ENCODE peak calls at places on chromosomes 1 and 21, in eight cellular contexts. One of them, this sample, is unnamed.
A peak's percentile ranks its signal among the peaks of the same experiment; 100 is the strongest.

GRCh38 chr1:105204836-105205371 is 1455.2 kb downstream of the AMY1C start:
- DNase-seq in Right ventricle myocardium inferior: no peak
- DNase-seq in right lobe of liver: no peak
- DNase-seq in Right ventricle myocardium superior: no peak
- DNase-seq in stimulated activated CD8-positive, alpha-beta memory T cell treated with anti-CD3 and anti-CD28 coated beads, Interleukin-4, amount 100 ng/mL, for 1 hour: no peak
- DNase-seq in activated T-cell treated with anti-CD3 and anti-CD28 coated beads for 1 hour: no peak
- DNase-seq in neural progenitor cell: peak; percentile 26
- DNase-seq in Caco-2: no peak
- DNase-seq in this sample: no peak

GRCh38 chr1:116001739-116002487 is 25.6 kb downstream of the SLC22A15 start:
- DNase-seq in Right ventricle myocardium inferior: no peak
- DNase-seq in right lobe of liver: no peak
- DNase-seq in Right ventricle myocardium superior: no peak
- DNase-seq in stimulated activated CD8-positive, alpha-beta memory T cell treated with anti-CD3 and anti-CD28 coated beads, Interleukin-4, amount 100 ng/mL, for 1 hour: no peak
- DNase-seq in activated T-cell treated with anti-CD3 and anti-CD28 coated beads for 1 hour: no peak
- DNase-seq in neural progenitor cell: no peak
- DNase-seq in Caco-2: no peak
- DNase-seq in this sample: no peak

GRCh38 chr1:167627865-167628641 is 2.0 kb upstream of the RCSD1 start:
- DNase-seq in Right ventricle myocardium inferior: peak; percentile 73
- DNase-seq in right lobe of liver: no peak
- DNase-seq in Right ventricle myocardium superior: peak; percentile 48
- DNase-seq in stimulated activated CD8-positive, alpha-beta memory T cell treated with anti-CD3 and anti-CD28 coated beads, Interleukin-4, amount 100 ng/mL, for 1 hour: no peak
- DNase-seq in activated T-cell treated with anti-CD3 and anti-CD28 coated beads for 1 hour: peak; percentile 42
- DNase-seq in neural progenitor cell: no peak
- DNase-seq in Caco-2: peak; percentile 15
- DNase-seq in this sample: no peak

GRCh38 chr1:224673161-224673560 is 57.0 kb downstream of the CNIH3 start:
- DNase-seq in Right ventricle myocardium inferior: no peak
- DNase-seq in right lobe of liver: no peak
- DNase-seq in Right ventricle myocardium superior: no peak
- DNase-seq in stimulated activated CD8-positive, alpha-beta memory T cell treated with anti-CD3 and anti-CD28 coated beads, Interleukin-4, amount 100 ng/mL, for 1 hour: no peak
- DNase-seq in activated T-cell treated with anti-CD3 and anti-CD28 coated beads for 1 hour: no peak
- DNase-seq in neural progenitor cell: no peak
- DNase-seq in Caco-2: no peak
- DNase-seq in this sample: no peak

GRCh38 chr1:215277537-215277936 is 195.0 kb downstream of the KCNK2 start:
- DNase-seq in Right ventricle myocardium inferior: no peak
- DNase-seq in right lobe of liver: no peak
- DNase-seq in Right ventricle myocardium superior: no peak
- DNase-seq in stimulated activated CD8-positive, alpha-beta memory T cell treated with anti-CD3 and anti-CD28 coated beads, Interleukin-4, amount 100 ng/mL, for 1 hour: no peak
- DNase-seq in activated T-cell treated with anti-CD3 and anti-CD28 coated beads for 1 hour: no peak
- DNase-seq in neural progenitor cell: no peak
- DNase-seq in Caco-2: no peak
- DNase-seq in this sample: no peak

GRCh38 chr1:199272107-199272506 is 633.3 kb downstream of the PTPRC start:
- DNase-seq in Right ventricle myocardium inferior: no peak
- DNase-seq in right lobe of liver: no peak
- DNase-seq in Right ventricle myocardium superior: no peak
- DNase-seq in stimulated activated CD8-positive, alpha-beta memory T cell treated with anti-CD3 and anti-CD28 coated beads, Interleukin-4, amount 100 ng/mL, for 1 hour: no peak
- DNase-seq in activated T-cell treated with anti-CD3 and anti-CD28 coated beads for 1 hour: no peak
- DNase-seq in neural progenitor cell: no peak
- DNase-seq in Caco-2: no peak
- DNase-seq in this sample: no peak

GRCh38 chr1:44714944-44715571 is 15.9 kb downstream of the RNU5D-1 start:
- DNase-seq in Right ventricle myocardium inferior: no peak
- DNase-seq in right lobe of liver: no peak
- DNase-seq in Right ventricle myocardium superior: no peak
- DNase-seq in stimulated activated CD8-positive, alpha-beta memory T cell treated with anti-CD3 and anti-CD28 coated beads, Interleukin-4, amount 100 ng/mL, for 1 hour: no peak
- DNase-seq in activated T-cell treated with anti-CD3 and anti-CD28 coated beads for 1 hour: peak; percentile 41
- DNase-seq in neural progenitor cell: peak; percentile 75
- DNase-seq in Caco-2: peak; percentile 73
- DNase-seq in this sample: no peak

GRCh38 chr21:34131586-34131985 is 58.2 kb downstream of the MRPS6 start:
- DNase-seq in Right ventricle myocardium inferior: no peak
- DNase-seq in right lobe of liver: no peak
- DNase-seq in Right ventricle myocardium superior: no peak
- DNase-seq in stimulated activated CD8-positive, alpha-beta memory T cell treated with anti-CD3 and anti-CD28 coated beads, Interleukin-4, amount 100 ng/mL, for 1 hour: no peak
- DNase-seq in activated T-cell treated with anti-CD3 and anti-CD28 coated beads for 1 hour: no peak
- DNase-seq in neural progenitor cell: no peak
- DNase-seq in Caco-2: no peak
- DNase-seq in this sample: no peak

GRCh38 chr1:28241633-28242241 is 5.8 kb downstream of the ATP5IF1 start:
- DNase-seq in Right ventricle myocardium inferior: no peak
- DNase-seq in right lobe of liver: no peak
- DNase-seq in Right ventricle myocardium superior: no peak
- DNase-seq in stimulated activated CD8-positive, alpha-beta memory T cell treated with anti-CD3 and anti-CD28 coated beads, Interleukin-4, amount 100 ng/mL, for 1 hour: no peak
- DNase-seq in activated T-cell treated with anti-CD3 and anti-CD28 coated beads for 1 hour: no peak
- DNase-seq in neural progenitor cell: no peak
- DNase-seq in Caco-2: no peak
- DNase-seq in this sample: no peak

GRCh38 chr1:160209041-160209655 is 4.0 kb downstream of the PEA15 start:
- DNase-seq in Right ventricle myocardium inferior: no peak
- DNase-seq in right lobe of liver: no peak
- DNase-seq in Right ventricle myocardium superior: no peak
- DNase-seq in stimulated activated CD8-positive, alpha-beta memory T cell treated with anti-CD3 and anti-CD28 coated beads, Interleukin-4, amount 100 ng/mL, for 1 hour: no peak
- DNase-seq in activated T-cell treated with anti-CD3 and anti-CD28 coated beads for 1 hour: no peak
- DNase-seq in neural progenitor cell: no peak
- DNase-seq in Caco-2: no peak
- DNase-seq in this sample: no peak

GRCh38 chr21:33075128-33075527 is 5.2 kb downstream of the OLIG1 start:
- DNase-seq in Right ventricle myocardium inferior: no peak
- DNase-seq in right lobe of liver: no peak
- DNase-seq in Right ventricle myocardium superior: no peak
- DNase-seq in stimulated activated CD8-positive, alpha-beta memory T cell treated with anti-CD3 and anti-CD28 coated beads, Interleukin-4, amount 100 ng/mL, for 1 hour: no peak
- DNase-seq in activated T-cell treated with anti-CD3 and anti-CD28 coated beads for 1 hour: no peak
- DNase-seq in neural progenitor cell: peak; percentile 85
- DNase-seq in Caco-2: peak; percentile 43
- DNase-seq in this sample: no peak

GRCh38 chr1:53825306-53825705 is 12.8 kb downstream of the NDC1 start:
- DNase-seq in Right ventricle myocardium inferior: no peak
- DNase-seq in right lobe of liver: no peak
- DNase-seq in Right ventricle myocardium superior: no peak
- DNase-seq in stimulated activated CD8-positive, alpha-beta memory T cell treated with anti-CD3 and anti-CD28 coated beads, Interleukin-4, amount 100 ng/mL, for 1 hour: no peak
- DNase-seq in activated T-cell treated with anti-CD3 and anti-CD28 coated beads for 1 hour: no peak
- DNase-seq in neural progenitor cell: no peak
- DNase-seq in Caco-2: no peak
- DNase-seq in this sample: no peak

GRCh38 chr1:220281159-220281574 is 8.9 kb upstream of the RAB3GAP2 start:
- DNase-seq in Right ventricle myocardium inferior: no peak
- DNase-seq in right lobe of liver: no peak
- DNase-seq in Right ventricle myocardium superior: no peak
- DNase-seq in stimulated activated CD8-positive, alpha-beta memory T cell treated with anti-CD3 and anti-CD28 coated beads, Interleukin-4, amount 100 ng/mL, for 1 hour: no peak
- DNase-seq in activated T-cell treated with anti-CD3 and anti-CD28 coated beads for 1 hour: no peak
- DNase-seq in neural progenitor cell: peak; percentile 21
- DNase-seq in Caco-2: peak; percentile 34
- DNase-seq in this sample: no peak

GRCh38 chr1:209549384-209550001 is 34.0 kb upstream of the CAMK1G start:
- DNase-seq in Right ventricle myocardium inferior: no peak
- DNase-seq in right lobe of liver: no peak
- DNase-seq in Right ventricle myocardium superior: no peak
- DNase-seq in stimulated activated CD8-positive, alpha-beta memory T cell treated with anti-CD3 and anti-CD28 coated beads, Interleukin-4, amount 100 ng/mL, for 1 hour: no peak
- DNase-seq in activated T-cell treated with anti-CD3 and anti-CD28 coated beads for 1 hour: no peak
- DNase-seq in neural progenitor cell: peak; percentile 54
- DNase-seq in Caco-2: peak; percentile 30
- DNase-seq in this sample: no peak

GRCh38 chr1:186420923-186421322 is 40.0 kb downstream of the PDC start:
- DNase-seq in Right ventricle myocardium inferior: no peak
- DNase-seq in right lobe of liver: no peak
- DNase-seq in Right ventricle myocardium superior: no peak
- DNase-seq in stimulated activated CD8-positive, alpha-beta memory T cell treated with anti-CD3 and anti-CD28 coated beads, Interleukin-4, amount 100 ng/mL, for 1 hour: no peak
- DNase-seq in activated T-cell treated with anti-CD3 and anti-CD28 coated beads for 1 hour: no peak
- DNase-seq in neural progenitor cell: no peak
- DNase-seq in Caco-2: no peak
- DNase-seq in this sample: no peak

GRCh38 chr1:54886724-54887664 is at the start of gene DHCR24:
- DNase-seq in Right ventricle myocardium inferior: peak; percentile 92
- DNase-seq in right lobe of liver: peak; percentile 95
- DNase-seq in Right ventricle myocardium superior: peak; percentile 90
- DNase-seq in stimulated activated CD8-positive, alpha-beta memory T cell treated with anti-CD3 and anti-CD28 coated beads, Interleukin-4, amount 100 ng/mL, for 1 hour: peak; percentile 25
- DNase-seq in activated T-cell treated with anti-CD3 and anti-CD28 coated beads for 1 hour: peak; percentile 47
- DNase-seq in neural progenitor cell: peak; percentile 95
- DNase-seq in Caco-2: peak; percentile 89
- DNase-seq in this sample: peak; percentile 34

GRCh38 chr1:85132078-85132715 is 68.6 kb downstream of the SYDE2 start:
- DNase-seq in Right ventricle myocardium inferior: no peak
- DNase-seq in right lobe of liver: no peak
- DNase-seq in Right ventricle myocardium superior: no peak
- DNase-seq in stimulated activated CD8-positive, alpha-beta memory T cell treated with anti-CD3 and anti-CD28 coated beads, Interleukin-4, amount 100 ng/mL, for 1 hour: no peak
- DNase-seq in activated T-cell treated with anti-CD3 and anti-CD28 coated beads for 1 hour: no peak
- DNase-seq in neural progenitor cell: no peak
- DNase-seq in Caco-2: no peak
- DNase-seq in this sample: no peak

GRCh38 chr1:157961805-157962762 is 31.4 kb upstream of the KIRREL1 start:
- DNase-seq in Right ventricle myocardium inferior: no peak
- DNase-seq in right lobe of liver: no peak
- DNase-seq in Right ventricle myocardium superior: no peak
- DNase-seq in stimulated activated CD8-positive, alpha-beta memory T cell treated with anti-CD3 and anti-CD28 coated beads, Interleukin-4, amount 100 ng/mL, for 1 hour: no peak
- DNase-seq in activated T-cell treated with anti-CD3 and anti-CD28 coated beads for 1 hour: no peak
- DNase-seq in neural progenitor cell: no peak
- DNase-seq in Caco-2: no peak
- DNase-seq in this sample: no peak

GRCh38 chr1:246608616-246609376 is 42.5 kb downstream of the CNST start:
- DNase-seq in Right ventricle myocardium inferior: no peak
- DNase-seq in right lobe of liver: peak; percentile 71
- DNase-seq in Right ventricle myocardium superior: peak; percentile 72
- DNase-seq in stimulated activated CD8-positive, alpha-beta memory T cell treated with anti-CD3 and anti-CD28 coated beads, Interleukin-4, amount 100 ng/mL, for 1 hour: no peak
- DNase-seq in activated T-cell treated with anti-CD3 and anti-CD28 coated beads for 1 hour: no peak
- DNase-seq in neural progenitor cell: peak; percentile 35
- DNase-seq in Caco-2: peak; percentile 89
- DNase-seq in this sample: peak; percentile 22

GRCh38 chr1:229893762-229894444 is 173.1 kb upstream of the GALNT2 start:
- DNase-seq in Right ventricle myocardium inferior: no peak
- DNase-seq in right lobe of liver: no peak
- DNase-seq in Right ventricle myocardium superior: no peak
- DNase-seq in stimulated activated CD8-positive, alpha-beta memory T cell treated with anti-CD3 and anti-CD28 coated beads, Interleukin-4, amount 100 ng/mL, for 1 hour: no peak
- DNase-seq in activated T-cell treated with anti-CD3 and anti-CD28 coated beads for 1 hour: no peak
- DNase-seq in neural progenitor cell: no peak
- DNase-seq in Caco-2: no peak
- DNase-seq in this sample: peak; percentile 37

GRCh38 chr1:183730107-183730724 is 74.7 kb upstream of the RGL1 start:
- DNase-seq in Right ventricle myocardium inferior: no peak
- DNase-seq in right lobe of liver: no peak
- DNase-seq in Right ventricle myocardium superior: no peak
- DNase-seq in stimulated activated CD8-positive, alpha-beta memory T cell treated with anti-CD3 and anti-CD28 coated beads, Interleukin-4, amount 100 ng/mL, for 1 hour: no peak
- DNase-seq in activated T-cell treated with anti-CD3 and anti-CD28 coated beads for 1 hour: no peak
- DNase-seq in neural progenitor cell: no peak
- DNase-seq in Caco-2: no peak
- DNase-seq in this sample: no peak

GRCh38 chr1:20538227-20538626 is 14.1 kb upstream of the FAM43B start:
- DNase-seq in Right ventricle myocardium inferior: no peak
- DNase-seq in right lobe of liver: no peak
- DNase-seq in Right ventricle myocardium superior: no peak
- DNase-seq in stimulated activated CD8-positive, alpha-beta memory T cell treated with anti-CD3 and anti-CD28 coated beads, Interleukin-4, amount 100 ng/mL, for 1 hour: no peak
- DNase-seq in activated T-cell treated with anti-CD3 and anti-CD28 coated beads for 1 hour: no peak
- DNase-seq in neural progenitor cell: no peak
- DNase-seq in Caco-2: peak; percentile 63
- DNase-seq in this sample: no peak

GRCh38 chr1:20051218-20051829 is 18.7 kb upstream of the PLA2G5 start:
- DNase-seq in Right ventricle myocardium inferior: no peak
- DNase-seq in right lobe of liver: no peak
- DNase-seq in Right ventricle myocardium superior: no peak
- DNase-seq in stimulated activated CD8-positive, alpha-beta memory T cell treated with anti-CD3 and anti-CD28 coated beads, Interleukin-4, amount 100 ng/mL, for 1 hour: no peak
- DNase-seq in activated T-cell treated with anti-CD3 and anti-CD28 coated beads for 1 hour: no peak
- DNase-seq in neural progenitor cell: no peak
- DNase-seq in Caco-2: no peak
- DNase-seq in this sample: no peak

GRCh38 chr21:36861924-36862323 is 104.5 kb downstream of the HLCS start:
- DNase-seq in Right ventricle myocardium inferior: no peak
- DNase-seq in right lobe of liver: no peak
- DNase-seq in Right ventricle myocardium superior: no peak
- DNase-seq in stimulated activated CD8-positive, alpha-beta memory T cell treated with anti-CD3 and anti-CD28 coated beads, Interleukin-4, amount 100 ng/mL, for 1 hour: no peak
- DNase-seq in activated T-cell treated with anti-CD3 and anti-CD28 coated beads for 1 hour: no peak
- DNase-seq in neural progenitor cell: no peak
- DNase-seq in Caco-2: no peak
- DNase-seq in this sample: no peak

GRCh38 chr1:203126151-203126865 is 1.2 kb upstream of the ADORA1 start:
- DNase-seq in Right ventricle myocardium inferior: no peak
- DNase-seq in right lobe of liver: no peak
- DNase-seq in Right ventricle myocardium superior: no peak
- DNase-seq in stimulated activated CD8-positive, alpha-beta memory T cell treated with anti-CD3 and anti-CD28 coated beads, Interleukin-4, amount 100 ng/mL, for 1 hour: no peak
- DNase-seq in activated T-cell treated with anti-CD3 and anti-CD28 coated beads for 1 hour: no peak
- DNase-seq in neural progenitor cell: peak; percentile 56
- DNase-seq in Caco-2: peak; percentile 44
- DNase-seq in this sample: peak; percentile 60

GRCh38 chr1:86084998-86085397 is 71.6 kb downstream of the COL24A1 start:
- DNase-seq in Right ventricle myocardium inferior: no peak
- DNase-seq in right lobe of liver: no peak
- DNase-seq in Right ventricle myocardium superior: no peak
- DNase-seq in stimulated activated CD8-positive, alpha-beta memory T cell treated with anti-CD3 and anti-CD28 coated beads, Interleukin-4, amount 100 ng/mL, for 1 hour: no peak
- DNase-seq in activated T-cell treated with anti-CD3 and anti-CD28 coated beads for 1 hour: no peak
- DNase-seq in neural progenitor cell: no peak
- DNase-seq in Caco-2: no peak
- DNase-seq in this sample: no peak

GRCh38 chr1:154404984-154405761 is at the start of gene IL6R:
- DNase-seq in Right ventricle myocardium inferior: peak; percentile 98
- DNase-seq in right lobe of liver: peak; percentile 96
- DNase-seq in Right ventricle myocardium superior: peak; percentile 96
- DNase-seq in stimulated activated CD8-positive, alpha-beta memory T cell treated with anti-CD3 and anti-CD28 coated beads, Interleukin-4, amount 100 ng/mL, for 1 hour: no peak
- DNase-seq in activated T-cell treated with anti-CD3 and anti-CD28 coated beads for 1 hour: peak; percentile 65
- DNase-seq in neural progenitor cell: peak; percentile 89
- DNase-seq in Caco-2: peak; percentile 87
- DNase-seq in this sample: peak; percentile 97

GRCh38 chr1:53587252-53587992 is 128.2 kb downstream of the DMRTB1 start:
- DNase-seq in Right ventricle myocardium inferior: no peak
- DNase-seq in right lobe of liver: no peak
- DNase-seq in Right ventricle myocardium superior: no peak
- DNase-seq in stimulated activated CD8-positive, alpha-beta memory T cell treated with anti-CD3 and anti-CD28 coated beads, Interleukin-4, amount 100 ng/mL, for 1 hour: no peak
- DNase-seq in activated T-cell treated with anti-CD3 and anti-CD28 coated beads for 1 hour: no peak
- DNase-seq in neural progenitor cell: no peak
- DNase-seq in Caco-2: no peak
- DNase-seq in this sample: no peak

GRCh38 chr1:236287757-236288619 is 6.2 kb upstream of the ERO1B start:
- DNase-seq in Right ventricle myocardium inferior: no peak
- DNase-seq in right lobe of liver: no peak
- DNase-seq in Right ventricle myocardium superior: no peak
- DNase-seq in stimulated activated CD8-positive, alpha-beta memory T cell treated with anti-CD3 and anti-CD28 coated beads, Interleukin-4, amount 100 ng/mL, for 1 hour: no peak
- DNase-seq in activated T-cell treated with anti-CD3 and anti-CD28 coated beads for 1 hour: no peak
- DNase-seq in neural progenitor cell: peak; percentile 94
- DNase-seq in Caco-2: peak; percentile 49
- DNase-seq in this sample: no peak

GRCh38 chr21:16241500-16241963 is 511.8 kb downstream of the USP25 start:
- DNase-seq in Right ventricle myocardium inferior: no peak
- DNase-seq in right lobe of liver: no peak
- DNase-seq in Right ventricle myocardium superior: no peak
- DNase-seq in stimulated activated CD8-positive, alpha-beta memory T cell treated with anti-CD3 and anti-CD28 coated beads, Interleukin-4, amount 100 ng/mL, for 1 hour: no peak
- DNase-seq in activated T-cell treated with anti-CD3 and anti-CD28 coated beads for 1 hour: no peak
- DNase-seq in neural progenitor cell: peak; percentile 60
- DNase-seq in Caco-2: no peak
- DNase-seq in this sample: no peak

GRCh38 chr1:46466477-46467182 is 23.0 kb upstream of the DMBX1 start:
- DNase-seq in Right ventricle myocardium inferior: peak; percentile 60
- DNase-seq in right lobe of liver: no peak
- DNase-seq in Right ventricle myocardium superior: peak; percentile 57
- DNase-seq in stimulated activated CD8-positive, alpha-beta memory T cell treated with anti-CD3 and anti-CD28 coated beads, Interleukin-4, amount 100 ng/mL, for 1 hour: no peak
- DNase-seq in activated T-cell treated with anti-CD3 and anti-CD28 coated beads for 1 hour: no peak
- DNase-seq in neural progenitor cell: peak; percentile 99
- DNase-seq in Caco-2: peak; percentile 39
- DNase-seq in this sample: no peak

GRCh38 chr1:86352096-86352495 is 44.0 kb downstream of the ODF2L start:
- DNase-seq in Right ventricle myocardium inferior: no peak
- DNase-seq in right lobe of liver: no peak
- DNase-seq in Right ventricle myocardium superior: no peak
- DNase-seq in stimulated activated CD8-positive, alpha-beta memory T cell treated with anti-CD3 and anti-CD28 coated beads, Interleukin-4, amount 100 ng/mL, for 1 hour: no peak
- DNase-seq in activated T-cell treated with anti-CD3 and anti-CD28 coated beads for 1 hour: no peak
- DNase-seq in neural progenitor cell: no peak
- DNase-seq in Caco-2: no peak
- DNase-seq in this sample: no peak

GRCh38 chr1:118158918-118159317 is 26.1 kb downstream of the SPAG17 start:
- DNase-seq in Right ventricle myocardium inferior: no peak
- DNase-seq in right lobe of liver: no peak
- DNase-seq in Right ventricle myocardium superior: no peak
- DNase-seq in stimulated activated CD8-positive, alpha-beta memory T cell treated with anti-CD3 and anti-CD28 coated beads, Interleukin-4, amount 100 ng/mL, for 1 hour: no peak
- DNase-seq in activated T-cell treated with anti-CD3 and anti-CD28 coated beads for 1 hour: no peak
- DNase-seq in neural progenitor cell: no peak
- DNase-seq in Caco-2: no peak
- DNase-seq in this sample: no peak

GRCh38 chr1:167516404-167517388 is 1.6 kb downstream of the CD247 start:
- DNase-seq in Right ventricle myocardium inferior: no peak
- DNase-seq in right lobe of liver: no peak
- DNase-seq in Right ventricle myocardium superior: no peak
- DNase-seq in stimulated activated CD8-positive, alpha-beta memory T cell treated with anti-CD3 and anti-CD28 coated beads, Interleukin-4, amount 100 ng/mL, for 1 hour: no peak
- DNase-seq in activated T-cell treated with anti-CD3 and anti-CD28 coated beads for 1 hour: no peak
- DNase-seq in neural progenitor cell: no peak
- DNase-seq in Caco-2: no peak
- DNase-seq in this sample: no peak

This sample was measured in ascending aorta.